ENCODE peak calls at places on chromosomes 3 and 15, in five cellular contexts. V, O, K, F and S are unnamed samples. For H3K36me3, the result is how much of the 10 kb centered on the place peaks cover.

GRCh38 chr3:138678086-138678485 is 69.5 kb downstream of the FAIM start:
- DNase-seq in K (no peak), F (no peak), O (no peak), V (no peak), S (no peak)

GRCh38 chr15:92797168-92798052 is 102.7 kb upstream of the CHD2 start:
- DNase-seq in O (peak), F (peak), K (no peak), V (peak), S (no peak)

GRCh38 chr3:196654006-196654405 is 14.5 kb downstream of the NRROS start:
- DNase-seq in F (no peak), K (no peak), V (no peak), O (no peak), S (no peak)

GRCh38 chr3:124860599-124860998 is 26.6 kb downstream of the ITGB5 start:
- DNase-seq in V (peak), K (peak), O (no peak), F (peak), S (peak)

GRCh38 chr3:62521464-62522105 is 148.2 kb upstream of the FEZF2 start:
- DNase-seq in K (no peak), O (no peak), F (no peak), V (no peak), S (no peak)

GRCh38 chr3:11582123-11582968 is 61.4 kb downstream of the VGLL4 start:
- DNase-seq in K (peak), O (peak), V (peak), F (peak), S (peak)

GRCh38 chr15:95875141-95875643 is 455.3 kb upstream of the NR2F2 start:
- DNase-seq in V (peak), K (no peak), F (no peak), O (no peak), S (no peak)

GRCh38 chr15:47870300-47870955 is 153.1 kb downstream of the SEMA6D start:
- DNase-seq in F (peak), O (no peak), K (no peak), V (no peak), S (no peak)

GRCh38 chr3:38626171-38626570 is 23.3 kb downstream of the SCN5A start:
- DNase-seq in O (no peak), V (no peak), K (no peak), F (no peak), S (no peak)

GRCh38 chr3:188796122-188796631 is 375.6 kb upstream of the TPRG1 start:
- DNase-seq in K (no peak), O (no peak), F (no peak), V (no peak), S (no peak)

GRCh38 chr3:125437631-125438435 is 62.7 kb upstream of the ZNF148 start:
- DNase-seq in O (peak), K (peak), V (peak), F (peak), S (peak)

GRCh38 chr3:195059471-195060216 is 211.3 kb downstream of the XXYLT1 start:
- DNase-seq in K (peak), F (no peak), O (no peak), V (no peak), S (peak)

GRCh38 chr3:151478376-151478702 is 17.5 kb upstream of the IGSF10 start:
- DNase-seq in K (no peak), V (no peak), F (no peak), O (no peak), S (no peak)

GRCh38 chr15:82810061-82810862 is 834 bp downstream of the WHAMM start:
- DNase-seq in K (no peak), O (peak), V (peak), F (peak), S (peak)

GRCh38 chr3:141302364-141303141 is 65.8 kb upstream of the ZBTB38 start:
- DNase-seq in V (no peak), K (no peak), O (no peak), F (no peak), S (no peak)

GRCh38 chr3:33526787-33527186 is 86.6 kb upstream of the UBP1 start:
- DNase-seq in O (no peak), V (no peak), F (no peak), K (no peak), S (no peak)

GRCh38 chr3:33525232-33525631 is 85.0 kb upstream of the UBP1 start:
- DNase-seq in K (no peak), F (peak), O (no peak), V (no peak), S (no peak)

GRCh38 chr3:33523093-33523667 is 83.0 kb upstream of the UBP1 start:
- DNase-seq in O (no peak), K (no peak), F (no peak), V (no peak), S (no peak)
- H3K36me3 ChIP-seq in O (under half), K (under half), F (under half), V (under half), S (under half)

DNA sequence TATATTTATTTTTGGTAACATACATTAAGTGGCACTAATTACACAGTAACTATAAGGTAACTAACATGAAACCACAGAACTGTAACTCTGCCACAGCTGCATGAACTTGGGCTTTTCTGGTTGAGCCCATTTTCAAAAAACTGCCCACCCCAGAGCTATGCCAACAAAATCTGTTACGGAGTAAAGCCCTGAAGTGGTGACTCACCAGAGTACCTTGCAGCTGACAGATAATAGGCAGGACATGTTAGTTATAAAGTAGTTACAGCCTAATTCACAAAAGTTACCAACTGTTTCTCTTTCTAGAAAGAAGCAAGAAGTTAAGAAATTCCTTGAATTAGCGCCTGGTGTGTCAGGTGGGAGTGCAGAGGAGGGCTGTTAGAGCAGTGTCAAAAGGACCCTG is 1.5 kb upstream of the GPX1 start:
- DNase-seq in F (no peak), V (no peak), K (no peak), O (no peak), S (no peak)
- H3K4me3 ChIP-seq in F (no peak), V (no peak), K (no peak), O (no peak), S (no peak)

GRCh38 chr3:171157286-171157685 is 130.8 kb upstream of the SLC2A2 start:
- DNase-seq in K (peak), O (peak), V (no peak), F (peak), S (peak)

GRCh38 chr3:171157980-171158379 is 131.5 kb upstream of the SLC2A2 start:
- DNase-seq in K (no peak), V (no peak), F (no peak), O (no peak), S (no peak)

GRCh38 chr3:171155122-171155700 is 128.7 kb upstream of the SLC2A2 start:
- DNase-seq in F (no peak), V (no peak), O (no peak), K (no peak), S (no peak)

GRCh38 chr3:171159024-171159821 is 132.7 kb upstream of the SLC2A2 start:
- DNase-seq in O (no peak), F (no peak), K (no peak), V (no peak), S (no peak)

GRCh38 chr3:171156455-171157005 is 130.0 kb upstream of the SLC2A2 start:
- DNase-seq in F (peak), K (no peak), V (no peak), O (peak), S (no peak)
- H3K36me3 ChIP-seq in F (under half), K (under half), V (under half), O (under half), S (half or more)

DNA sequence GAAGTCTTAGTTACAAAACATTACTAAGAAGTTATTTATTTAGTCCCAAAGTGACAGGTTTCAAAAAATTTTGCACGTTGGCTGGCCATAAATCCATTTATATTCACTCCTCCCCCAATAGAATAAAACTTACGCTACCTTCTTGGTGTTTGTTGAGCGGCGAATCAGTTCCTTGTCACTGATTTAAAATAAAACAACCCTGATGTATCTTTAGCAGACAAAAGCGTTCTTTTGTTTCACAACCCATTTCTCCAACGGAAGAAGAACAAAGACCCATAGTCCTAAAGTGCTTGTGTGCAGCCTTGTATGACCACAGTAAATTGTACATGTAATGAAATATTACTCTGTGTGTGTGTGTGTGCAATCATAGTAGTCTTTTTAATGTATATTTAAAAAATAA is 84.7 kb downstream of the TRAK1 start:
- DNase-seq in V (no peak), K (no peak), F (no peak), O (no peak), S (no peak)
- H3K4me3 ChIP-seq in V (no peak), K (no peak), F (no peak), O (no peak), S (no peak)

GRCh38 chr3:30690199-30690598 is 83.8 kb downstream of the TGFBR2 start:
- DNase-seq in O (no peak), V (no peak), K (no peak), F (no peak), S (no peak)

GRCh38 chr3:30689202-30689641 is 82.8 kb downstream of the TGFBR2 start:
- DNase-seq in O (no peak), F (no peak), K (peak), V (no peak), S (no peak)

GRCh38 chr3:30687930-30688570 is 81.6 kb downstream of the TGFBR2 start:
- DNase-seq in K (no peak), V (no peak), F (no peak), O (no peak), S (no peak)

GRCh38 chr3:30686799-30687198 is 80.4 kb downstream of the TGFBR2 start:
- DNase-seq in V (no peak), O (no peak), K (no peak), F (no peak), S (no peak)

DNA sequence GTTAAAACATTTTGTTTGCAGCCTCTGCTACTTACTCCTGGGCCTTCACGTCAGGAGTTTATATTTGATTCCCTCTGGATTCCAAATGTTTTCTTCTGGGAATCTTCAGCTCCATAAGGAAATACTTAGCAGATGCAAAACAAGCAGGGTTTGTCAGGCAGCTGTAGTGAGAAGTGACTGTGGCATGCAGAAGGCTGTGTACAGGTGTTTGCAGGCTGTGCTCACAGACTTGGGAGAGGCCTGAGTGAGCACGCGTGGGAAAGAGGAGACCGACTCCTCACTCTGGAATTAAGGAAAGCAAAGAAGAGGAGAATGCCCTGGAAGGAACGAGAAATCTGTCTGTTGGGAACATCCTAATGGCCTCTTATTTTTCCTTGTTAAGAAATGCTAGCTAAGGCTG is 82.4 kb downstream of the TGFBR2 start:
- DNase-seq in F (no peak), V (no peak), O (no peak), K (no peak), S (no peak)
- H3K36me3 ChIP-seq in F (under half), V (under half), O (half or more), K (under half), S (half or more)

GRCh38 chr3:160098946-160099626 is 110.5 kb downstream of the IL12A start:
- DNase-seq in O (no peak), V (no peak), K (no peak), F (no peak), S (no peak)
- H3K4me3 ChIP-seq in O (no peak), V (no peak), K (no peak), F (no peak), S (no peak)

GRCh38 chr3:100416863-100417262 is 15.5 kb downstream of the LNP1 start:
- DNase-seq in O (no peak), K (no peak), F (no peak), V (no peak), S (no peak)
- H3K36me3 ChIP-seq in O (under half), K (under half), F (under half), V (under half), S (under half)

GRCh38 chr3:187742351-187743171 is 2.7 kb downstream of the BCL6 start:
- DNase-seq in F (no peak), K (no peak), V (peak), O (no peak), S (peak)
- H3K4me3 ChIP-seq in F (no peak), K (peak), V (peak), O (no peak), S (peak)

GRCh38 chr3:136404056-136404455 is 153.9 kb downstream of the PCCB start:
- DNase-seq in V (no peak), O (no peak), K (no peak), F (peak), S (no peak)
- H3K36me3 ChIP-seq in V (under half), O (under half), K (under half), F (under half), S (under half)